ENCODE peak calls at places on chromosomes 11 and 22, in seven cellular contexts. D is nephron progenitor cell, M is HFF-Myc, L is cardiac fibroblast, Z is AG04450, N is glutamatergic neuron, T is progenitor cell of endocrine pancreas. J is an unnamed sample.

GRCh38 chr11:94934362-94934761 is 39.0 kb downstream of the CWC15 start:
- DNase-seq in D (peak), M (peak), L (peak), Z (no peak), N (peak), T (no peak), J (no peak)

GRCh38 chr22:31084811-31085492 is 3.8 kb downstream of the SMTN start:
- DNase-seq in D (peak), M (no peak), L (peak), Z (peak), N (peak), T (peak), J (peak)

GRCh38 chr11:94147433-94147845 is 18.8 kb downstream of the PANX1 start:
- DNase-seq in D (no peak), M (no peak), L (no peak), Z (no peak), N (no peak), T (no peak), J (no peak)

GRCh38 chr22:46287873-46288751 is 8.6 kb upstream of the GTSE1 start:
- DNase-seq in D (no peak), M (no peak), L (no peak), Z (no peak), N (no peak), T (no peak), J (no peak)

GRCh38 chr22:19111584-19111983 is 10.6 kb downstream of the DGCR2 start:
- DNase-seq in D (no peak), M (no peak), L (no peak), Z (no peak), N (no peak), T (no peak), J (no peak)

GRCh38 chr11:7490054-7490453 is 4.7 kb downstream of the OLFML1 start:
- DNase-seq in D (no peak), M (no peak), L (peak), Z (no peak), N (no peak), T (no peak), J (no peak)

GRCh38 chr11:14253437-14253836 is 105.5 kb downstream of the RRAS2 start:
- DNase-seq in D (no peak), M (no peak), L (no peak), Z (no peak), N (no peak), T (no peak), J (no peak)

GRCh38 chr11:80638296-80638695 is 1197.5 kb upstream of the TENM4 start:
- DNase-seq in D (no peak), M (no peak), L (no peak), Z (no peak), N (no peak), T (no peak), J (no peak)

DNA sequence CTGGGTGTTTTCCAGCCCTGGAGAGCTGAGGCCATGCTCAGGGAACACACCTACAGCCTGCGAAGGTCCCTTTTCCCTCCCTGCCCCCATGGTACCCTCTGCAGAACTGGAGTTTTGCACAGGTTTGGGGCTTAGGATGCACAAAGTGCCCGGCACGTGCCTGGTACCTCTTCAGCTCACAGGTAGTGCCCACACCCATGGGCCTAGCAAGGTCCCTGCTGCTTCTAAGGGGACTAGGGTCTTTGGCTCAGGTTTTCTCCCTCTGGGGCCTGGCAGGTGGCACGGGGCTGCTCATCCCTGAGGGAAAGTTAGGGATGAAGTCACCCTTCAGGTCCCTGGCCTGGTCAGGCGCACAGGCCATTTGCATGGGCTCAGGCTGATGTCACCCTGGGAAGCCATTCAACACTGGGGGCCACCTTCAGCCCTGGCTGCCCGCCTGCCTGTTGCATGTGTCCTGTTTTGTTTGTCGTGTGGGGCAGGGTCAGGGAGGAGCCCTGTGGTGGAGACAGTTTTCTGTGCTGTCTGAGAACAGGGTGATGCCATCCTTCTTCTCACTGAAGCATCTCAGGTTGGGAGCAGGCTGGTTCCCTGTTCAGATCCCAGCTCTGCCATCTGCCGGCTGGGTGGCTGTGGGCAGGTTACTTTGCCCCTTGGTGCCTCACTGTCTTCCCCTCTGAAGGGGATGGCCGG is 68.3 kb upstream of the CRYBB3 start:
- DNase-seq in D (no peak), M (no peak), L (no peak), Z (no peak), N (no peak), T (no peak), J (no peak)
- TF ChIP-seq CTCF in D (no peak), M (no peak), L (no peak), Z (no peak), N (no peak), T (no peak), J (no peak)

GRCh38 chr11:29447821-29448220 is 569.0 kb downstream of the KCNA4 start:
- DNase-seq in D (no peak), M (no peak), L (no peak), Z (no peak), N (no peak), T (no peak), J (no peak)

GRCh38 chr11:29452131-29452530 is 564.7 kb downstream of the KCNA4 start:
- DNase-seq in D (no peak), M (no peak), L (peak), Z (no peak), N (no peak), T (no peak), J (no peak)

GRCh38 chr11:29449280-29450074 is 567.4 kb downstream of the KCNA4 start:
- DNase-seq in D (no peak), M (no peak), L (peak), Z (no peak), N (no peak), T (no peak), J (no peak)

GRCh38 chr11:29446132-29446531 is 570.7 kb downstream of the KCNA4 start:
- DNase-seq in D (no peak), M (no peak), L (no peak), Z (no peak), N (no peak), T (no peak), J (no peak)

GRCh38 chr11:29448246-29448877 is 568.5 kb downstream of the KCNA4 start:
- DNase-seq in D (peak), M (no peak), L (peak), Z (no peak), N (no peak), T (no peak), J (peak)
- TF ChIP-seq CTCF in D (peak), M (no peak), L (peak), Z (peak), N (peak), T (peak), J (peak)

DNA sequence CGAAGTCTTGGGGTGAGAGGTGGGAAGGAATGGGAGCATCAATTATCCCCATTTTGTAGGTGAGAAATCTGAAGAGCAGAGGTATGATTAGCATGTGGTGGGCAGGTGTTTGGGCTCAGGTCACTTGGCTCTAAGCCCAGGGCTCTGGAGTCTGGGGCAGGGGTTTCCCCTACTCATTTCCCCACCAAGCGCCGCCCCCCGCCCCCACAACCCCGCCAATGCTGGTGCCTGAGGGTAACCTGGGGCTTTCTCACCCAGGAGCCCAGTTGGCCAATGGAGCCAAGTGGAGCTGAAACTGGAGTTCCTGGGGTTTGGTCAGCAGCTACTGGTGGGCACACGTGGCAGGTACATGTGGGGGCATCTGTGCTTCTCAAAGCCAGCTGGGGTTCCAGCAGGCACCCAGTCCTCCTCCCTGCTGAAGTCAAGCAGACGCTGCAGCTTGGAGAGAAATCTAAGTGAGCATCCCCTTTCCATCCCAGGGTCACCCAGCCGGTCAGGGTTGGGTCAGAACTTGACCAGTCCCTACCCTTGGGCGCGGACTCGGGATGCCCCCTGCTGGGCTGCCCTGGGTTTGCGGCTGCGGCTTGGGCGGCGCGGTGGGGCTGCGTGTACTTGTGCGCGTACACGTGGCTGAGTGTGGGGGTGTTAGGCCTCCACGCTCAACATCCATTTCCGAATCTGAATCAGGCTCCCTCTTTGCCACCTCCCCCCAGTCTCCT is 1.6 kb upstream of the CHRM1 start:
- DNase-seq in D (no peak), M (no peak), L (no peak), Z (no peak), N (peak), T (no peak), J (peak)
- TF ChIP-seq CTCF in D (peak), M (peak), L (peak), Z (peak), N (peak), T (peak), J (peak)

GRCh38 chr11:58578136-58578634 is 678 bp upstream of the ZFP91 start:
- DNase-seq in D (peak), M (peak), L (peak), Z (peak), N (peak), T (peak), J (peak)

GRCh38 chr11:58578635-58579191 is at the start of gene ZFP91:
- DNase-seq in D (peak), M (peak), L (peak), Z (peak), N (peak), T (peak), J (peak)

GRCh38 chr11:58579192-58580129 is 598 bp downstream of the ZFP91 start:
- DNase-seq in D (peak), M (peak), L (peak), Z (peak), N (peak), T (peak), J (peak)

GRCh38 chr11:58576792-58577440 is 1.3 kb upstream of the LPXN start:
- DNase-seq in D (no peak), M (no peak), L (peak), Z (no peak), N (no peak), T (no peak), J (no peak)

GRCh38 chr11:58577441-58578135 is 1.3 kb upstream of the ZFP91 start:
- DNase-seq in D (peak), M (peak), L (peak), Z (peak), N (peak), T (no peak), J (no peak)
- TF ChIP-seq CTCF in D (no peak), M (no peak), L (no peak), Z (no peak), N (no peak), T (no peak), J (no peak)

GRCh38 chr11:70860855-70861254 is 391.5 kb downstream of the SHANK2 start:
- DNase-seq in D (peak), M (no peak), L (no peak), Z (no peak), N (no peak), T (no peak), J (no peak)
- TF ChIP-seq CTCF in D (no peak), M (no peak), L (no peak), Z (no peak), N (no peak), T (no peak), J (no peak)

GRCh38 chr11:65717906-65718305 is 2.7 kb downstream of the RNASEH2C start:
- DNase-seq in D (no peak), M (no peak), L (no peak), Z (no peak), N (no peak), T (no peak), J (no peak)

GRCh38 chr11:65718531-65718930 is 2.1 kb downstream of the RNASEH2C start:
- DNase-seq in D (no peak), M (no peak), L (no peak), Z (no peak), N (no peak), T (no peak), J (no peak)

GRCh38 chr11:65718964-65719492 is 1.6 kb downstream of the RNASEH2C start:
- DNase-seq in D (no peak), M (no peak), L (peak), Z (no peak), N (peak), T (no peak), J (no peak)

GRCh38 chr11:65720237-65720934 is at the start of gene RNASEH2C:
- DNase-seq in D (peak), M (no peak), L (peak), Z (peak), N (peak), T (peak), J (peak)

DNA sequence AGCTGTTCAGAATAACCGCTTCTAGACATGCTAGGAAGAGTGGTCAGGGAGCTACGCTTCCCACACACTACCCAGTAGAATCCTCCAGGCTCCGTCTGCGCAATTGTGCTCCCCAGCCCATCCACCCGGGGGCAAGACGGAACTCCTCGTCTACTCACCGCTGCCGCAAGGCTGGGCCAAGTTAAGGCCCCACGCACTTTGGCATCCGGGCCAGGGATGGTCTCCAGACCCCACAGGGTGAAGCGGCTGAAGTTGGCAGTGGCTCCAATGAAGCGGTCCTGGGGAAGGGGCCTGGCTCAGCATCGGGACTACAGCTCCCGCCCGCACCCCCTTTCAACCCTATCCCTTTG is 736 bp downstream of the RNASEH2C start:
- DNase-seq in D (no peak), M (no peak), L (peak), Z (no peak), N (peak), T (no peak), J (no peak)
- TF ChIP-seq CTCF in D (no peak), M (no peak), L (peak), Z (no peak), N (no peak), T (no peak), J (no peak)

DNA sequence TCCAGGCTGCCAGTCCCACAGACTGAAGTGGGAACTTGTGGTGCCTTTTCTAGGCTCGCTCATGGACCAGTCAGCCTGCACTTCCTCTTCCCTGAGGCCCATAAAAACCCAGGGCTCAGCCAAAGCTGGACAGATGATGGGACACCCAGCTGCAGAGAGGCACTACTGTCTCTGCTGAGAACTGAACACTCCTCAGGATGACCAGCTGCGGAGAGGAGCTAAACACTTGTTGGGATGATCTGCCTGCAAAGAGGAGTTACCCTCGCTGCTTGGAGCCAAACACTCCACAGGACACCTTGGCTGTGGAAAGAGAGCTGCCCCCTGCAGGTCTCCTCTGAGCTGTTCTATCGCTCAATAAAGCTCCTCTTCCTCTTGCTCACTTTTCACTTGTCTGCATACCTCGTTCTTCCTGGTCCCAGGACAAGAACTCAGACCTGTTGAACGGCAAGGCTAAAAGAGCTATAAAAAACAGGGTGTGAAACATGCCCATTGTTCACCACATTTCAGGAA is 465.5 kb downstream of the GUCY1A2 start:
- DNase-seq in D (no peak), M (no peak), L (no peak), Z (no peak), N (no peak), T (no peak), J (no peak)
- TF ChIP-seq CTCF in D (no peak), M (no peak), L (no peak), Z (no peak), N (no peak), T (peak), J (no peak)

DNA sequence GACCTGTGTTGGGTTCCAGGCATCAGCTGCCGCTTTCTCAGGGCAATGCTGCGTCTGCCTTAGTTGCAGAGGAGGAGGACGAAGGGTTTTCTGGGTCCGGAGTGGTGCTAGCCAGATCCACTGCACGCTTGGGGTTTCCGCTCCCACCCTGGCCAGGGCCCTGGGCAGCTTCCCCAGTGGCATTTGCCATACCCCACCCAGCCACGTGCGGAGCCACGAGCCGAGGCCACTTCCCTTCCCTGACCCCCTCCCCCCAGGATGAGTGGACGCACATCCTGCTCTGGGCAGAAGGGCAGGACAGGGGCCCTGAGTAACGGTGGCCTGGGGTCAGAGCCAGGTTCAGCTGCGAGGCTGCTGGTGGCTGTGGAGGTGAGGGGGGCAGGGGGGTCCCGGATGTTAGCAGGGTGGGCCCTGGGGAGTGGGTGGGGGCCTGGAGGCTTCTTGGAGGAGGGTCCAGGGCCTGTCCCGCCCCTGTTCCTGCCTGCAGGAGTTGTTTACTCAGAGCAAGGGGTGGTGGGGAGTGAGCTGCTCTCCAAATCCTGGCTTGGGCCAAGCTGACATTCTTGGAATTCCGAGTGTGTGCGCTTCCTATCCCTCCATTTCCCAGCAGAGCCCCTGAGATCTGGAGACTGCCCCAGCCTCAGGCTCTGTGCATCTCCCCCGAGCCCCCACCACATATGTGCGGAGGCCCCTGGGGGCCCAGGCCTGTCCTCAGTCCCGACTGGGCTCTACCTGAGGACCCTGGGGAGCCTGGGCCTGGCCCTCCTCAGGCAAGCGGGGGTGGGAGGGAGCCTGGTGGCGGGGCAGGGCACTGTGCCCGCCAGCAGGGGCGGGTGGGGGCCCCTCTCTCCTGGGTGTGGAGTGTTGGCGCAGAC is 1.4 kb downstream of the TSPAN4 start:
- DNase-seq in D (peak), M (peak), L (peak), Z (peak), N (no peak), T (peak), J (no peak)
- TF ChIP-seq CTCF in D (no peak), M (no peak), L (no peak), Z (no peak), N (no peak), T (no peak), J (no peak)

GRCh38 chr11:75245356-75246005 is 4.9 kb downstream of the TPBGL start:
- DNase-seq in D (no peak), M (no peak), L (no peak), Z (no peak), N (no peak), T (no peak), J (no peak)
- TF ChIP-seq CTCF in D (no peak), M (peak), L (no peak), Z (peak), N (no peak), T (no peak), J (no peak)

J was measured in neural crest cell.